ENCODE peak calls at places on chromosomes 13 and 19, in four cellular contexts. I is fibroblast of pulmonary artery, M is germinal center, J is mammary epithelial cell. T is an unnamed sample.

GRCh38 chr13:113657851-113658741 is at the start of gene ATP4B:
- DNase-seq in J (no peak), I (no peak), M (no peak), T (peak; percentile 67)

GRCh38 chr19:1252221-1252817 is 3.9 kb downstream of the MIDN start:
- DNase-seq in I (peak; percentile 98), J (peak; percentile 94), M (peak; percentile 44), T (peak; percentile 95)

GRCh38 chr13:99191900-99192399 is 8.7 kb upstream of the UBAC2 start:
- DNase-seq in I (no peak), J (no peak), M (no peak), T (no peak)

GRCh38 chr13:89695343-89696257 is 1651.9 kb upstream of the MIR17HG start:
- DNase-seq in J (peak; percentile 44), I (peak; percentile 70), M (no peak), T (no peak)

GRCh38 chr13:27005976-27006518 is 165.6 kb downstream of the USP12 start:
- DNase-seq in J (no peak), M (no peak), I (no peak), T (peak; percentile 32)

GRCh38 chr13:30078059-30078458 is 227.6 kb upstream of the UBL3 start:
- DNase-seq in I (no peak), M (no peak), J (no peak), T (no peak)

GRCh38 chr13:44710576-44710975 is 134.4 kb upstream of the TSC22D1 start:
- DNase-seq in M (no peak), J (peak; percentile 91), I (peak; percentile 93), T (no peak)

GRCh38 chr19:43636121-43636683 is 3.4 kb downstream of the CADM4 start:
- DNase-seq in M (no peak), J (no peak), I (no peak), T (peak; percentile 53)